ENCODE peak calls at places on chromosomes 7 and 10, in five cellular contexts. B, V, K, H and G are unnamed samples. For H3K9me3, the result is how much of the 10 kb centered on the place peaks cover.

GRCh38 chr7:94620703-94621118 is 35.2 kb downstream of the SGCE start:
- DNase-seq in V (no peak), B (peak), K (peak), H (peak), G (peak)

GRCh38 chr10:111211756-111212155 is 134.9 kb downstream of the ADRA2A start:
- DNase-seq in V (no peak), B (no peak), H (peak), K (no peak), G (no peak)

GRCh38 chr10:100750291-100751210 is 5.2 kb downstream of the PAX2 start:
- DNase-seq in V (no peak), B (no peak), H (no peak), K (no peak), G (no peak)

GRCh38 chr10:64555609-64556008 is 1034.4 kb downstream of the REEP3 start:
- DNase-seq in H (no peak), V (no peak), K (no peak), B (no peak), G (no peak)

GRCh38 chr7:17611611-17612010 is 313.2 kb downstream of the AHR start:
- DNase-seq in H (no peak), V (no peak), K (no peak), B (no peak), G (no peak)

GRCh38 chr7:97015787-97016391 is 8.7 kb downstream of the DLX5 start:
- DNase-seq in V (no peak), B (no peak), K (no peak), H (no peak), G (no peak)

GRCh38 chr7:108247646-108248045 is 117.5 kb upstream of the LAMB4 start:
- DNase-seq in V (no peak), B (no peak), H (no peak), K (no peak), G (no peak)

GRCh38 chr10:103769176-103769575 is 86.2 kb downstream of the SH3PXD2A start:
- DNase-seq in B (no peak), H (no peak), V (no peak), K (no peak), G (no peak)

GRCh38 chr10:89228136-89228535 is 21.0 kb upstream of the CH25H start:
- DNase-seq in B (no peak), V (no peak), H (no peak), K (no peak), G (no peak)

GRCh38 chr7:100654908-100655831 is 1.1 kb downstream of the ACTL6B start:
- DNase-seq in K (no peak), B (no peak), V (no peak), H (no peak), G (no peak)

GRCh38 chr10:119348516-119349240 is 141.3 kb downstream of the GRK5 start:
- DNase-seq in V (no peak), B (no peak), K (no peak), H (no peak), G (peak)

GRCh38 chr7:155209478-155209864 is 88.2 kb upstream of the INSIG1 start:
- DNase-seq in K (no peak), V (no peak), B (no peak), H (no peak), G (no peak)

GRCh38 chr10:4978870-4979269 is 15.7 kb downstream of the AKR1C1 start:
- DNase-seq in V (no peak), H (no peak), B (no peak), K (no peak), G (no peak)

GRCh38 chr10:73763343-73763742 is 18.5 kb upstream of the CHCHD1 start:
- DNase-seq in K (no peak), H (no peak), B (no peak), V (peak), G (no peak)

GRCh38 chr7:140983802-140984201 is 30.9 kb downstream of the MRPS33 start:
- DNase-seq in K (no peak), V (no peak), B (no peak), H (no peak), G (no peak)

GRCh38 chr7:41134242-41134872 is 568.5 kb downstream of the INHBA start:
- DNase-seq in K (no peak), V (no peak), H (no peak), B (no peak), G (no peak)

GRCh38 chr7:5420108-5420840 is 3.4 kb downstream of the TNRC18 start:
- DNase-seq in B (peak), H (no peak), V (no peak), K (peak), G (peak)

GRCh38 chr10:110845756-110846620 is 25.7 kb upstream of the PDCD4 start:
- DNase-seq in V (no peak), H (peak), K (no peak), B (no peak), G (no peak)

GRCh38 chr7:116465125-116465524 is 34.4 kb upstream of the CAV2 start:
- DNase-seq in H (no peak), V (no peak), K (no peak), B (no peak), G (no peak)

GRCh38 chr10:52668024-52668423 is 104.6 kb downstream of the MBL2 start:
- DNase-seq in B (no peak), H (no peak), K (no peak), V (no peak), G (no peak)

GRCh38 chr7:150412016-150412415 is 32.9 kb downstream of the ZNF775 start:
- DNase-seq in B (no peak), H (no peak), V (no peak), K (peak), G (no peak)

GRCh38 chr10:119165171-119166110 is at the start of gene SFXN4:
- DNase-seq in H (peak), B (peak), V (peak), K (peak), G (peak)

GRCh38 chr7:148747274-148747673 is 48.6 kb downstream of the CUL1 start:
- DNase-seq in K (peak), H (peak), B (no peak), V (no peak), G (no peak)

GRCh38 chr10:97842658-97843295 is 6.9 kb upstream of the GOLGA7B start:
- DNase-seq in V (no peak), K (no peak), H (no peak), B (no peak), G (no peak)

GRCh38 chr7:106715730-106716129 is 54.8 kb upstream of the CCDC71L start:
- DNase-seq in H (no peak), B (no peak), K (no peak), V (no peak), G (no peak)

GRCh38 chr10:31700222-31700621 is 228.4 kb downstream of the ARHGAP12 start:
- DNase-seq in B (no peak), K (no peak), H (no peak), V (no peak), G (no peak)

GRCh38 chr10:119341236-119342016 is 134.1 kb downstream of the GRK5 start:
- DNase-seq in H (peak), K (no peak), V (peak), B (peak), G (peak)

GRCh38 chr10:121481222-121481621 is 117.0 kb downstream of the FGFR2 start:
- DNase-seq in B (no peak), K (no peak), V (no peak), H (peak), G (no peak)

GRCh38 chr10:69885379-69886156 is 83.9 kb downstream of the COL13A1 start:
- DNase-seq in H (no peak), V (no peak), K (no peak), B (no peak), G (no peak)

GRCh38 chr10:69881202-69881601 is 79.5 kb downstream of the COL13A1 start:
- DNase-seq in K (no peak), H (no peak), B (no peak), V (no peak), G (no peak)

GRCh38 chr10:69884686-69885085 is 83.0 kb downstream of the COL13A1 start:
- DNase-seq in V (no peak), K (no peak), B (no peak), H (no peak), G (no peak)

GRCh38 chr10:69883680-69884375 is 82.1 kb downstream of the COL13A1 start:
- DNase-seq in K (no peak), H (no peak), B (no peak), V (no peak), G (no peak)

GRCh38 chr10:69883256-69883655 is 81.5 kb downstream of the COL13A1 start:
- DNase-seq in B (no peak), H (peak), K (peak), V (no peak), G (no peak)
- TF ChIP-seq CTCF in B (no peak), H (peak), K (peak), V (no peak), G (no peak)

GRCh38 chr7:1253591-1254207 is 21.0 kb downstream of the UNCX start:
- DNase-seq in B (no peak), H (no peak), K (no peak), V (no peak), G (no peak)
- H3K4me3 ChIP-seq in B (no peak), H (no peak), K (no peak), V (no peak), G (no peak)

DNA sequence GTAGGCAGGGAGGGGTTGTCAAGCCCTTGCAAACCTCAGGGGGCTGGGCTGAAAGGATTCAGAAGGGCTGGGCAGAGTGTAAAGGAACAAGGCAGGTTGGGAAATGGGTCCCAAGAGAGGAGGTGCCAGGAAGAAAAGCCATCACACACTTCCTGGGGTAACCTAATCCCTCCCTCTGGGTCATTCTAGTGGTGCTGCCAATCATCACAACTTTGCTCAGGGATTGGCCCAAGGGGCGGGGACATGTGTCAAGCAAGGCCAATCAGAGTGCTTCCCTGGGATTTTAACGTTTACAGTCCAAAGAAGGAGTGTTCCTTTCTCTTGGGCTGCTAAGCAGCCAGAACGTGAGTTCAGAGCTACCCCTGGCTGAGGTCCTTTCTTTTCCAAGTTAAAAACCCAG is 57.1 kb upstream of the NPTX2 start:
- DNase-seq in K (peak), B (no peak), H (no peak), V (no peak), G (no peak)
- H3K9me3 ChIP-seq in K (under half), B (under half), H (under half), V (under half), G (under half)

GRCh38 chr10:70477661-70478162 is 855 bp upstream of the PALD1 start:
- DNase-seq in B (no peak), H (peak), K (peak), V (peak), G (peak)

GRCh38 chr10:70479161-70479531 is 579 bp downstream of the PALD1 start:
- DNase-seq in H (no peak), B (no peak), K (peak), V (no peak), G (no peak)

GRCh38 chr10:70479626-70480253 is 1.2 kb downstream of the PALD1 start:
- DNase-seq in V (no peak), K (no peak), H (no peak), B (no peak), G (no peak)

GRCh38 chr10:70480254-70480861 is 1.8 kb downstream of the PALD1 start:
- DNase-seq in K (no peak), H (no peak), B (no peak), V (peak), G (no peak)

GRCh38 chr10:70478191-70479160 is at the start of gene PALD1:
- DNase-seq in B (peak), H (peak), V (peak), K (peak), G (peak)
- TF ChIP-seq CTCF in B (peak), H (no peak), V (no peak), K (peak), G (peak)

DNA sequence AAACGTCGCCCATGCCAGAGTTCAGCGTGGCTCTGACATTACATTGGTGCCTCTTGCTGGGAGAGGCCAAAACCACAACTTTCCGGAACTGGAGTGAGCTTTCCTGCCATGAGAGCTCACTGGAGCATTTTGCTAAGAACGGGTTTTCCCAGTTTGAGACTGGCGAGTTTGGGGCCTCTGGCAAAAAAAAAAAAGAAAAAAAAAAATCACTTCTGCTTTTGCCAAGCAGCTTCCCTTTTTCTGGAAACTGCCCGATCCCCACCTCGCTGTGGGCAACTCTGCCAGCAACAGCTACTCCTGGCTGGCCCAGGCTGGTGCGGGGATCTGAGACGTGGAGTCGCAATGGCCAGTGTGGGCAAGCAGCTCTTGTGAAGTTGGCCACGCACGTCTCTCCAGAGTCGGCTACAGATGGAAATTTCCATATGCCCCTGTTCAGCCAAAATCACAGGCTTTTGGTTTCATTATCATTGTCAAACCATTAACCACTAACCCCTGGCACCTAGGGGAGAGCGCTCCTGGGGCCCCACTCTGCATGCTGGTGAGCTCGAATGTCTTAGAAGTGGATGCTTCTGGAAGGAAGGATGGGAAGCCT is 25.7 kb downstream of the PRKAG2 start:
- DNase-seq in K (no peak), H (no peak), V (no peak), B (peak), G (no peak)
- H3K4me3 ChIP-seq in K (no peak), H (no peak), V (no peak), B (no peak), G (no peak)

GRCh38 chr7:158311791-158312190 is 275.8 kb downstream of the PTPRN2 start:
- DNase-seq in B (no peak), K (no peak), V (no peak), H (no peak), G (no peak)
- H3K9me3 ChIP-seq in B (under half), K (half or more), V (under half), H (under half), G (under half)

DNA sequence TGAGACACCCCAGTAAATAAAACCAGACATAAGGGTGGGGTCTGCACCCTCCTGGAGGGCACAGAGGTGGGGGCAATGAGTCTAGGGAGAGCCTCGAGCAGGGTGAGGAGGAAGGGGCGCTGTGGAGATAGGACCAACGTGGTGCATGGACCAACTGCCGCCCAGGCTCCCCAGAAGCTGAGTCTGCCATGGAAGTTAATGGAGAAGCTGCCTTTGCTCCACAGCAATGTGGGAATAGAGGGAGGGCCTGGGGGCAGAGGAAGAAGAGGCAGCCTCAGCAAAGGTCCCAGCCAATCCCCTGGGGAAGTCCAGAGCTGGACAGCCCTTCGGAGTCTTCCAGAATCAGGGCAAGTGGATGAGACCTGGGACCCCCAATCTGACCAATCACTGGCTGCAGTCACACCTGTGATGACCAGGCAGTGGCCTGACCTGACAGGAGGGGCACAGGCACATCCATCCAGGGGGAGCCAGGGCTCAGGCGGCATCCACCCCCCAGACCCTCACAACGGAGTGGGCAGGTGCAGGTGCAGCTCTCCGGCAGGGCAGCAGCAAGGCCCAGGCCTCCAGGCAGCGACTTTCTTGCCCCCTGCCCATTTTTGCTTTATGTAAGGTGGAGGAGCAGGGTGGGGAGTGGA is 242.2 kb upstream of the PPP2R2D start:
- DNase-seq in H (no peak), K (peak), V (no peak), B (no peak), G (no peak)
- TF ChIP-seq CTCF in H (no peak), K (no peak), V (no peak), B (no peak), G (no peak)

GRCh38 chr7:43462836-43463235 is 120.1 kb upstream of the STK17A start:
- DNase-seq in K (no peak), B (no peak), V (no peak), H (no peak), G (peak)
- H3K4me3 ChIP-seq in K (no peak), B (no peak), V (no peak), H (no peak), G (no peak)